ENCODE peak calls at places on chromosomes 7 and 10, in five cellular contexts. E is ovary, Z is ACHN, U is GM20000, X is aorta. F is an unnamed sample.

GRCh38 chr10:92656266-92656961 is 33.3 kb upstream of the HHEX start:
- DNase-seq in E (no peak), Z (no peak), U (no peak), X (no peak), F (no peak)

GRCh38 chr7:73832806-73833205 is 2.0 kb downstream of the CLDN4 start:
- DNase-seq in E (no peak), Z (no peak), U (no peak), X (no peak), F (no peak)

GRCh38 chr10:84613336-84614021 is 285.1 kb downstream of the CCSER2 start:
- DNase-seq in E (no peak), Z (peak), U (peak), X (no peak), F (no peak)

GRCh38 chr10:26448292-26448691 is 10.2 kb downstream of the APBB1IP start:
- DNase-seq in E (no peak), Z (no peak), U (no peak), X (no peak), F (no peak)

GRCh38 chr10:124611738-124612137 is 132.4 kb downstream of the FAM53B start:
- DNase-seq in E (no peak), Z (no peak), U (no peak), X (no peak), F (no peak)

GRCh38 chr7:91288208-91288824 is 24.1 kb downstream of the FZD1 start:
- DNase-seq in E (no peak), Z (peak), U (no peak), X (no peak), F (no peak)

GRCh38 chr10:12605580-12606405 is 256.4 kb downstream of the CAMK1D start:
- DNase-seq in E (peak), Z (peak), U (peak), X (no peak), F (peak)

GRCh38 chr10:88730864-88731263 is 24.8 kb downstream of the LIPK start:
- DNase-seq in E (no peak), Z (no peak), U (no peak), X (no peak), F (no peak)

GRCh38 chr7:80876894-80877414 is 41.9 kb downstream of the SEMA3C start:
- DNase-seq in E (no peak), Z (no peak), U (no peak), X (no peak), F (no peak)